ENCODE peak calls at places on chromosome 12, in five cellular contexts. A is GM13977, Z is mammary epithelial cell, M is fibroblast of pulmonary artery, K is left lung. D is an unnamed sample.

GRCh38 chr12:26473291-26473690 is 277.9 kb downstream of the SSPN start:
- DNase-seq in M (no peak), Z (peak; percentile 37), A (peak; percentile 75), K (no peak), D (no peak)

GRCh38 chr12:88985631-88986030 is 366.7 kb downstream of the DUSP6 start:
- DNase-seq in Z (no peak), A (no peak), M (no peak), K (no peak), D (no peak)

GRCh38 chr12:95605875-95606274 is 54.6 kb upstream of the USP44 start:
- DNase-seq in A (no peak), M (peak; percentile 28), Z (no peak), K (no peak), D (no peak)

GRCh38 chr12:56013482-56013881 is 7.4 kb upstream of the IKZF4 start:
- DNase-seq in Z (no peak), K (no peak), A (no peak), M (no peak), D (no peak)

GRCh38 chr12:109645708-109646107 is 67.9 kb upstream of the FAM222A start:
- DNase-seq in K (no peak), M (no peak), A (no peak), Z (no peak), D (no peak)

GRCh38 chr12:65922077-65922476 is 97.8 kb downstream of the HMGA2 start:
- DNase-seq in K (no peak), M (no peak), Z (no peak), A (no peak), D (no peak)

GRCh38 chr12:49903700-49904423 is at the start of gene FAIM2:
- DNase-seq in Z (no peak), K (peak; percentile 47), M (peak; percentile 85), A (no peak), D (peak; percentile 72)

GRCh38 chr12:40688085-40688725 is 4.0 kb upstream of the CNTN1 start:
- DNase-seq in Z (no peak), A (no peak), K (no peak), M (no peak), D (no peak)

GRCh38 chr12:30795660-30796507 is 41.1 kb upstream of the CAPRIN2 start:
- DNase-seq in A (peak; percentile 75), M (peak; percentile 87), Z (peak; percentile 72), K (peak; percentile 64), D (no peak)

GRCh38 chr12:7190268-7191055 is 976 bp downstream of the PEX5 start:
- DNase-seq in M (peak; percentile 14), Z (peak; percentile 17), A (peak; percentile 6), K (no peak), D (no peak)

GRCh38 chr12:97006585-97006984 is 99.5 kb downstream of the NEDD1 start:
- DNase-seq in K (no peak), M (no peak), A (no peak), Z (peak; percentile 45), D (no peak)

GRCh38 chr12:77120156-77120555 is 54.8 kb upstream of the E2F7 start:
- DNase-seq in A (no peak), Z (peak; percentile 77), M (peak; percentile 68), K (no peak), D (no peak)

GRCh38 chr12:131066207-131066885 is 112.6 kb downstream of the ADGRD1 start:
- DNase-seq in K (no peak), M (no peak), Z (no peak), A (no peak), D (no peak)

GRCh38 chr12:89349814-89350213 is 2.5 kb downstream of the DUSP6 start:
- DNase-seq in Z (peak; percentile 62), M (peak; percentile 87), A (no peak), K (peak; percentile 56), D (no peak)

GRCh38 chr12:59595557-59596231 is at the start of gene SLC16A7:
- DNase-seq in K (peak; percentile 90), M (peak; percentile 84), A (peak; percentile 73), Z (peak; percentile 89), D (peak; percentile 73)

GRCh38 chr12:19369691-19370148 is 69.6 kb upstream of the AEBP2 start:
- DNase-seq in K (no peak), Z (no peak), A (no peak), M (peak; percentile 35), D (peak; percentile 43)

GRCh38 chr12:77968021-77968420 is 137.3 kb downstream of the NAV3 start:
- DNase-seq in M (no peak), K (no peak), Z (no peak), A (no peak), D (no peak)

GRCh38 chr12:132286912-132287311 is 42.5 kb downstream of the GALNT9 start:
- DNase-seq in M (peak; percentile 20), K (no peak), A (no peak), Z (peak; percentile 48), D (no peak)

GRCh38 chr12:1947081-1947480 is 28.6 kb upstream of the CACNA2D4 start:
- DNase-seq in M (peak; percentile 30), K (no peak), Z (no peak), A (no peak), D (peak; percentile 20)

GRCh38 chr12:13404631-13405473 is 208.3 kb downstream of the EMP1 start:
- DNase-seq in M (no peak), K (no peak), Z (peak; percentile 11), A (no peak), D (no peak)

GRCh38 chr12:13404111-13404628 is 207.6 kb downstream of the EMP1 start:
- DNase-seq in K (no peak), Z (no peak), A (no peak), M (no peak), D (no peak)

GRCh38 chr12:13411287-13411686 is 214.8 kb downstream of the EMP1 start:
- DNase-seq in M (no peak), Z (no peak), K (no peak), A (no peak), D (no peak)

GRCh38 chr12:13405961-13406703 is 209.6 kb downstream of the EMP1 start:
- DNase-seq in K (no peak), Z (no peak), M (no peak), A (no peak), D (no peak)
- TF ChIP-seq CTCF in K (no peak), Z (no peak), M (no peak), A (no peak), D (no peak)

GRCh38 chr12:108459106-108459505 is 56.0 kb upstream of the FICD start:
- DNase-seq in Z (no peak), K (no peak), A (no peak), M (no peak), D (no peak)

GRCh38 chr12:108457734-108458361 is 57.2 kb upstream of the FICD start:
- DNase-seq in A (no peak), K (no peak), Z (no peak), M (no peak), D (no peak)

GRCh38 chr12:108454539-108455139 is 60.4 kb upstream of the FICD start:
- DNase-seq in K (no peak), Z (no peak), M (no peak), A (no peak), D (no peak)

GRCh38 chr12:108455706-108456105 is 59.4 kb upstream of the FICD start:
- DNase-seq in Z (no peak), A (peak; percentile 25), M (no peak), K (no peak), D (no peak)

GRCh38 chr12:108457006-108457733 is 57.9 kb upstream of the FICD start:
- DNase-seq in Z (peak; percentile 45), A (peak; percentile 78), M (peak; percentile 69), K (no peak), D (no peak)
- TF ChIP-seq CTCF in Z (peak; percentile 83), A (peak; percentile 81), M (peak; percentile 77), K (peak; percentile 68), D (peak; percentile 57)

GRCh38 chr12:8590842-8591545 is 21.7 kb downstream of the AICDA start:
- DNase-seq in K (no peak), A (peak; percentile 83), M (peak; percentile 4), Z (peak; percentile 40), D (no peak)
- TF ChIP-seq CTCF in K (no peak), A (peak; percentile 35), M (no peak), Z (peak; percentile 16), D (no peak)

GRCh38 chr12:93976024-93976423 is 172.4 kb upstream of the PLXNC1 start:
- DNase-seq in M (no peak), K (no peak), Z (no peak), A (no peak), D (no peak)
- TF ChIP-seq CTCF in M (no peak), K (no peak), Z (no peak), A (no peak), D (no peak)

GRCh38 chr12:120254809-120255208 is 10.7 kb downstream of the PXN start:
- DNase-seq in M (peak; percentile 50), Z (no peak), K (no peak), A (no peak), D (no peak)
- TF ChIP-seq CTCF in M (peak; percentile 19), Z (no peak), K (no peak), A (no peak), D (no peak)

GRCh38 chr12:5033883-5034282 is 9.8 kb upstream of the KCNA5 start:
- DNase-seq in M (no peak), Z (no peak), K (no peak), A (no peak), D (no peak)

GRCh38 chr12:5031242-5031641 is 12.4 kb upstream of the KCNA5 start:
- DNase-seq in Z (no peak), K (no peak), A (no peak), M (no peak), D (no peak)

GRCh38 chr12:5032821-5033220 is 10.9 kb upstream of the KCNA5 start:
- DNase-seq in A (no peak), M (no peak), Z (no peak), K (no peak), D (no peak)

GRCh38 chr12:5030066-5030465 is 13.6 kb upstream of the KCNA5 start:
- DNase-seq in K (no peak), Z (no peak), M (no peak), A (no peak), D (no peak)

GRCh38 chr12:5031958-5032357 is 11.7 kb upstream of the KCNA5 start:
- DNase-seq in A (no peak), K (no peak), Z (no peak), M (no peak), D (no peak)
- TF ChIP-seq CTCF in A (no peak), K (no peak), Z (no peak), M (no peak), D (no peak)